ENCODE peak calls at places on chromosomes 5 and 9, in nine cellular contexts. C, J, W, O, P, Y, V, H and Z are unnamed samples.

GRCh38 chr9:27853529-27853928 is 280.2 kb upstream of the C9orf72 start:
- DNase-seq in O (no peak), Y (no peak), P (no peak), W (no peak), V (no peak), C (no peak), H (no peak), J (no peak), Z (no peak)

GRCh38 chr9:95927288-95928004 is 52.0 kb downstream of the ERCC6L2 start:
- DNase-seq in O (no peak), J (no peak), Y (no peak), P (no peak), W (no peak), C (no peak), V (no peak), H (no peak), Z (no peak)

GRCh38 chr5:87147441-87147840 is 120.2 kb upstream of the RASA1 start:
- DNase-seq in Y (no peak), V (no peak), J (no peak), P (no peak), W (no peak), O (no peak), H (no peak), C (no peak), Z (no peak)

GRCh38 chr9:98006127-98006796 is 23.1 kb downstream of the ANP32B start:
- DNase-seq in W (no peak), Y (no peak), J (no peak), H (no peak), O (no peak), V (no peak), P (no peak), C (no peak), Z (no peak)

GRCh38 chr9:32581512-32582143 is 8.7 kb upstream of the NDUFB6 start:
- DNase-seq in Y (peak; percentile 3), C (no peak), O (no peak), P (peak; percentile 39), J (no peak), H (peak; percentile 85), W (no peak), V (no peak), Z (peak; percentile 5)

GRCh38 chr5:179870403-179870903 is 11.8 kb upstream of the MRNIP start:
- DNase-seq in P (peak; percentile 5), W (no peak), V (no peak), H (peak; percentile 30), O (no peak), Y (no peak), C (no peak), J (no peak), Z (peak; percentile 6)

GRCh38 chr5:158435161-158435616 is 576.2 kb upstream of the CLINT1 start:
- DNase-seq in V (no peak), W (no peak), P (no peak), C (no peak), O (peak; percentile 4), H (peak; percentile 68), J (no peak), Y (no peak), Z (no peak)

GRCh38 chr9:134171316-134172197 is 7.2 kb upstream of the RNU6ATAC start:
- DNase-seq in O (no peak), Y (no peak), H (no peak), W (no peak), J (peak; percentile 57), V (no peak), P (no peak), C (no peak), Z (no peak)